ENCODE peak calls at places on chromosomes 7 and 10, in nine cellular contexts. Q, I, D, B, H, Z, J, O and C are unnamed samples.

GRCh38 chr7:73628504-73628903 is 4.2 kb upstream of the MLXIPL start:
- DNase-seq in Q (no peak), I (no peak), D (no peak), B (no peak), H (no peak), Z (no peak), J (no peak), O (no peak), C (no peak)

GRCh38 chr7:135716677-135717238 is 11.2 kb downstream of the SLC13A4 start:
- DNase-seq in Q (no peak), I (peak; percentile 71), D (peak; percentile 91), B (peak; percentile 90), H (peak; percentile 67), Z (no peak), J (no peak), O (no peak), C (peak; percentile 80)

GRCh38 chr7:112377607-112378006 is 72.7 kb upstream of the IFRD1 start:
- DNase-seq in Q (no peak), I (no peak), D (no peak), B (no peak), H (no peak), Z (no peak), J (no peak), O (no peak), C (no peak)

GRCh38 chr7:104185346-104185745 is 22.5 kb downstream of the ORC5 start:
- DNase-seq in Q (no peak), I (no peak), D (no peak), B (no peak), H (no peak), Z (no peak), J (no peak), O (no peak), C (no peak)

GRCh38 chr10:50788951-50789904 is 49.5 kb downstream of the ASAH2B start:
- DNase-seq in Q (no peak), I (peak; percentile 41), D (peak; percentile 67), B (peak; percentile 11), H (peak; percentile 41), Z (no peak), J (no peak), O (no peak), C (peak; percentile 25)

GRCh38 chr7:156383526-156383925 is 257.0 kb upstream of the RNF32 start:
- DNase-seq in Q (no peak), I (no peak), D (no peak), B (no peak), H (no peak), Z (no peak), J (no peak), O (no peak), C (no peak)

GRCh38 chr7:48085433-48085791 is 3.7 kb upstream of the UPP1 start:
- DNase-seq in Q (no peak), I (no peak), D (no peak), B (peak; percentile 74), H (no peak), Z (no peak), J (no peak), O (no peak), C (no peak)

GRCh38 chr7:36303202-36304098 is 86.2 kb upstream of the ANLN start:
- DNase-seq in Q (peak; percentile 89), I (peak; percentile 98), D (peak; percentile 94), B (peak; percentile 95), H (peak; percentile 96), Z (peak; percentile 90), J (no peak), O (peak; percentile 90), C (peak; percentile 20)

GRCh38 chr10:130749911-130750310 is 561.6 kb downstream of the TCERG1L start:
- DNase-seq in Q (no peak), I (no peak), D (no peak), B (no peak), H (no peak), Z (no peak), J (no peak), O (no peak), C (no peak)

GRCh38 chr7:21542891-21543527 is at the start of gene DNAH11:
- DNase-seq in Q (peak; percentile 25), I (no peak), D (peak; percentile 7), B (peak; percentile 84), H (peak; percentile 55), Z (peak; percentile 23), J (peak; percentile 80), O (no peak), C (no peak)